ENCODE peak calls at places on chromosomes 6 and 20, in eight cellular contexts. S is right lobe of liver, E is Peyer's patch, D is stomach, B is A549, N is ovary, A is erythroblast, Y is gastrocnemius medialis. H is an unnamed sample.

GRCh38 chr20:24492698-24493097 is 23.3 kb downstream of the SYNDIG1 start:
- DNase-seq in S (no peak), E (no peak), D (no peak), B (no peak), N (no peak), A (no peak), Y (no peak), H (no peak)

GRCh38 chr6:149273318-149273717 is 44.2 kb upstream of the TAB2 start:
- DNase-seq in S (peak; percentile 58), E (no peak), D (peak; percentile 31), B (no peak), N (no peak), A (no peak), Y (no peak), H (no peak)

GRCh38 chr6:127554435-127555006 is 22.5 kb upstream of the C6orf58 start:
- DNase-seq in S (no peak), E (no peak), D (peak; percentile 48), B (peak; percentile 33), N (no peak), A (no peak), Y (no peak), H (no peak)

GRCh38 chr6:142874676-142875075 is 70.3 kb downstream of the HIVEP2 start:
- DNase-seq in S (no peak), E (no peak), D (no peak), B (no peak), N (no peak), A (no peak), Y (no peak), H (no peak)

GRCh38 chr6:143449731-143450452 is 603 bp downstream of the ADAT2 start:
- DNase-seq in S (no peak), E (no peak), D (no peak), B (no peak), N (no peak), A (peak; percentile 82), Y (no peak), H (no peak)

GRCh38 chr6:133340557-133340956 is 99.4 kb downstream of the EYA4 start:
- DNase-seq in S (no peak), E (no peak), D (no peak), B (peak; percentile 24), N (no peak), A (no peak), Y (no peak), H (no peak)

GRCh38 chr6:110813813-110814487 is 1.3 kb downstream of the CDK19 start:
- DNase-seq in S (no peak), E (no peak), D (no peak), B (peak; percentile 29), N (no peak), A (no peak), Y (no peak), H (peak; percentile 9)

GRCh38 chr6:111731404-111732195 is 125.9 kb upstream of the TRAF3IP2 start:
- DNase-seq in S (no peak), E (no peak), D (no peak), B (no peak), N (no peak), A (no peak), Y (no peak), H (no peak)

GRCh38 chr20:9203081-9203447 is 134.2 kb downstream of the PLCB4 start:
- DNase-seq in S (no peak), E (no peak), D (no peak), B (no peak), N (no peak), A (no peak), Y (no peak), H (no peak)

GRCh38 chr6:105810105-105810921 is 275.8 kb upstream of the PRDM1 start:
- DNase-seq in S (no peak), E (no peak), D (no peak), B (peak; percentile 9), N (no peak), A (peak; percentile 85), Y (peak; percentile 43), H (no peak)

GRCh38 chr6:85610182-85610895 is 16.7 kb upstream of the SNX14 start:
- DNase-seq in S (no peak), E (no peak), D (no peak), B (no peak), N (no peak), A (no peak), Y (no peak), H (no peak)
- TF ChIP-seq POLR2A in S (no peak), E (no peak), D (no peak), B (no peak), N (no peak), A (no peak), Y (no peak), H (no peak)

GRCh38 chr20:61437280-61438206 is 185.5 kb downstream of the CDH4 start:
- DNase-seq in S (no peak), E (no peak), D (no peak), B (no peak), N (no peak), A (no peak), Y (no peak), H (no peak)
- TF ChIP-seq POLR2A in S (no peak), E (no peak), D (no peak), B (no peak), N (no peak), A (no peak), Y (no peak), H (no peak)

GRCh38 chr20:49146442-49146841 is 41.7 kb downstream of the STAU1 start:
- DNase-seq in S (no peak), E (no peak), D (no peak), B (no peak), N (no peak), A (no peak), Y (no peak), H (no peak)
- TF ChIP-seq POLR2A in S (no peak), E (no peak), D (no peak), B (no peak), N (no peak), A (no peak), Y (no peak), H (no peak)

DNA sequence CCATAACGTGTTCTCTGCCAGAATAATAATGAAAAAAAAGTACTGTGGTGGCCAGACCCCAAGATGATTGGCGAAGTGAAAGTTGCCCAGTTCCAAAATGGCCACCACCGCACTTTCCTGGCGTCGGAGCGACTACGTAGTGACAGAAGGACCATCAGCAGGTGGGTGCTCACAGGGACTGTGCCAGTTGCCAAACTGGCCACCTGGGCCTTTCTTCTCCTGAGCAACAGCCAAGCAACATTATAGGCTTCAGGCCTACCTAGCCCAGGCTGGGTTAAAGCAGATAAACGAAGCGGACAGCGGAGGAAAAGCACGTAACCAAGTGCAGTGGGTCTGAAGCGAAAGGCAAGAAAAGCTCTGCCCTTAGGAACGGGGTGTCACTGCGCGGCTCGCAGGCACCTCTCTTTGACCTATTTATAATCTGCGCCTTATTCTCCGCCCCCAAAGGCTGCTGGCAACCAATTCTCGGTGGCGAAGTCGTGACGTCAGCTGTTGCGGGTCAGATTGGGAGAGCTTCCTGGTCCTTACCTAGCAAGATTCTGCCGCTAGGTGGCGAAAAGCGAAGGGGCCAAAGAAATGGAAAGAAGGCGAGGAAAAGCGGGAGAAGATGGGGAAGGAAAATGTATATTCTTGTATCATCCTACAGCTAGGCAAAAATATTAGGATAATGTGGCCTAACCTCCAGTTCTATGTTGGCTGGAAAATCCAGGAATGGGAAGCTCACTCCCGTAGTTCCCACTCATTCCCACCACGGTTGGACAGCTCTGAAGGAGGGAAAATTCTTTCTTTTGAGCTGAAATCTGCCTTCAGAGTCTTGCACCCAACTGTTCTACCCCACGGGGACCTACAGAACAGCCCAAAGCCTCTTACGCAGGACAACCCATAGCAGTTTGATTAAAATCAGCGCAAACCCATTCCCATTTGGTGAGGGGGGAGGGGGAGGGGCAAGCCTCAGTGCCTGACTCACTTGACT is 6.9 kb upstream of the MOG start:
- DNase-seq in S (peak; percentile 98), E (peak; percentile 97), D (peak; percentile 99), B (peak; percentile 94), N (peak; percentile 98), A (peak; percentile 97), Y (peak; percentile 95), H (peak; percentile 90)
- TF ChIP-seq POLR2A in S (peak; percentile 82), E (peak; percentile 83), D (no peak), B (peak; percentile 57), N (peak; percentile 72), A (peak; percentile 89), Y (peak; percentile 70), H (peak; percentile 93)

DNA sequence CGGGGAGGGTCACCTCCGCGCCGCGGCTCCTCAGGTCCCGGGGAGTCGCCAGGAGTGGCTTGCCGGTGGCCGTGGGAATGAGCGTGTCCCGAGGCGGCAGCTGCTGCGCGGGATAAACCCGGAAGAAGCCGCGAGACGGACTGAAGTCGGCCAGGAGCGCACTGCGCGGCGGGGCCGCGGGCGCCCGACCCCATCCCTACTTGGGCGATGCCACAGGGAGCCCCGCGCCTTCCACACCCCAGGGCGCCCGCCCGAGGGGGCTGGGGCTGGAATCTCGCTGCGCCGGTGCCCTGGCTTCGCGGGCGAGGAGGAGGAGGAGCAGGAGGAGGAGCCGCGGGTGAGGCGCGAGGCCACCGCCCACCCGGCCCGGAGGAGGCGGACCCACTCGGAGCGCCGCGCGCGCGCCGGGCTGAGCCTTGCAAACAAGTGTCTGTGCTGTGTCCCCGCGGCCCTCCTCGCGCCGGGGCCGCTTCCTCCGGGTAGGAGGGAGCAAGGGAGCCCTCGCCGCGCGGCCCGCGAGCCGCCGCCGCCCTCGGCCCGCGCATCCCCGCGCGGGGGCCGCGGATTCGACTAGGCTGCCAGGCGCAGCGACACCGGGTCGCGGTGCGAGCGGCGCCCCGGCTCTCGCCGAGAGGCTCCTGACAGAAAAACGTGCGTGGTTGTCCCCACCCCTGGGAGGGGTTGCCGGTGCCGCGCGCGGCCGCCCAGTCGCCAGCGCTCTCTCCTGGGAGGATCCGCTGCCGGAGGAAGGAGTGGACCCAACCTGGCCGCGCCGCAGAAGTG is at the start of gene ZDHHC14:
- DNase-seq in S (peak; percentile 95), E (peak; percentile 96), D (peak; percentile 92), B (peak; percentile 39), N (peak; percentile 85), A (peak; percentile 89), Y (peak; percentile 80), H (peak; percentile 71)
- TF ChIP-seq POLR2A in S (peak; percentile 91), E (peak; percentile 75), D (no peak), B (peak; percentile 66), N (peak; percentile 84), A (peak; percentile 90), Y (peak; percentile 90), H (no peak)

DNA sequence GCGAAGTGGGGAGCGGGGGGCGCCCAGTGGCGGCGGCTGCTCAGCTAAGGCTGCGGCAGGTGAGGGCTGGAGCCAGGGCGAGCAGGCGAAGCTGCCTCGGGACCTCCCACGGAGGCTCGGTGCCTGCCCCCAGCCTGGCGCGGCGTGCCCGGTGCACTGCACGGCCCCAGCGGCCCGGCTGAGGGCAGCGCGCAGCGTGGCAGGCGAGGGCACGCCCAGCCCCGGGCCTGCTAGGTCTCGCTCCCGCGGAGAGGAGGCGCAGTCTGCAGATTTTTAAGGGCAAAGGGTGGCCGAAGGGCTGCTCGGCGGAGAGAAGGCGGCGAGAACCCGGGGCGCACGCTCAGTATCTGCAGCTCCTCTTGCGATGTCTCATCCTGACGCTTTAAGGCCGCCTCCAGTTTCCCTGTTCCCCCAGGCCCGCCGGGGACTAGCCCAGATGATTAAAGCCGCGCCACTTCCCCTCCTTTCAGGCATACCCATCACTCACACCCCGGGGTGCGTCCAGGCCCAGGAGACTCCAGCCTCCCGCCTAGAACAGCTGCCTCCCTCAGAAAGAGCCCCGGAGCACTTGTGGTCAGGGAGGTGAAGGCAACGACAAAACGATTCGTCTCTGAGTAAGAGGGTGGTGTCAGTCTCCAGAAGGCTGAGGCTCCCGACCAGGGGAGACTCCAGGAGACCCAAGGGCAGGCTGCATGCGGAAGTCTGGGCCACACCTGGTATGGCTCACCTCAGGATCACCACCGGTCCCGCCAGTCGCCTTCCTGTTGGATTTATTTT is at the start of gene FERMT1:
- DNase-seq in S (peak; percentile 76), E (peak; percentile 86), D (peak; percentile 68), B (peak; percentile 85), N (peak; percentile 48), A (peak; percentile 27), Y (no peak), H (peak; percentile 24)
- TF ChIP-seq POLR2A in S (peak; percentile 25), E (peak; percentile 79), D (no peak), B (peak; percentile 93), N (no peak), A (no peak), Y (no peak), H (no peak)

GRCh38 chr6:25851961-25852360 is 20.1 kb upstream of the SLC17A1 start:
- DNase-seq in S (no peak), E (no peak), D (no peak), B (no peak), N (no peak), A (no peak), Y (no peak), H (no peak)
- TF ChIP-seq POLR2A in S (no peak), E (no peak), D (no peak), B (no peak), N (no peak), A (no peak), Y (no peak), H (no peak)